ENCODE peak calls at places on chromosomes 5 and 9, in four cellular contexts. T is prostate gland, C is cardiac muscle cell, Q is fibroblast of lung. K is an unnamed sample. For H3K27me3, the result is how much of the 10 kb centered on the place peaks cover.

GRCh38 chr9:32423371-32423770 is 38.9 kb downstream of the ACO1 start:
- DNase-seq in Q (peak), T (no peak), C (no peak), K (peak)

GRCh38 chr9:89576404-89576824 is 28.4 kb upstream of the GADD45G start:
- DNase-seq in C (peak), T (no peak), Q (peak), K (peak)

GRCh38 chr5:88377705-88378656 is 109.3 kb upstream of the TMEM161B start:
- DNase-seq in C (no peak), T (no peak), Q (no peak), K (no peak)

GRCh38 chr5:65126192-65126591 is 355.5 kb downstream of the ADAMTS6 start:
- DNase-seq in C (no peak), T (no peak), Q (peak), K (no peak)

GRCh38 chr5:147751-148150 is 43.5 kb upstream of the LRRC14B start:
- DNase-seq in C (no peak), T (no peak), Q (peak), K (no peak)

GRCh38 chr9:19464764-19465570 is 56.2 kb downstream of the ACER2 start:
- DNase-seq in T (peak), C (peak), Q (peak), K (peak)

GRCh38 chr9:122940603-122941559 is at the start of gene RABGAP1:
- DNase-seq in T (peak), Q (peak), C (peak), K (peak)

GRCh38 chr9:122684851-122685250 is 9.9 kb downstream of the OR1L3 start:
- DNase-seq in Q (no peak), T (no peak), C (no peak), K (no peak)

GRCh38 chr5:142453801-142454381 is 129.1 kb upstream of the SPRY4 start:
- DNase-seq in C (no peak), Q (no peak), T (no peak), K (no peak)

GRCh38 chr5:625516-625915 is 13.4 kb downstream of the CEP72 start:
- DNase-seq in Q (no peak), T (no peak), C (no peak), K (no peak)

GRCh38 chr5:76944638-76945037 is 8.2 kb upstream of the CRHBP start:
- DNase-seq in T (no peak), Q (no peak), C (no peak), K (no peak)

GRCh38 chr5:180519098-180519497 is 24.9 kb downstream of the CNOT6 start:
- DNase-seq in Q (peak), T (no peak), C (no peak), K (no peak)

GRCh38 chr5:93151121-93151520 is 429.9 kb downstream of the NR2F1-AS1 start:
- DNase-seq in T (no peak), Q (peak), C (no peak), K (peak)

GRCh38 chr5:60927450-60927849 is 17.4 kb downstream of the ERCC8 start:
- DNase-seq in T (no peak), C (no peak), Q (no peak), K (no peak)

GRCh38 chr9:87322840-87323635 is 174.6 kb upstream of the DAPK1 start:
- DNase-seq in C (no peak), T (no peak), Q (peak), K (no peak)

GRCh38 chr5:114949001-114949400 is 220.7 kb downstream of the TRIM36 start:
- DNase-seq in C (no peak), T (no peak), Q (no peak), K (no peak)

GRCh38 chr5:149128023-149128875 is 13.0 kb upstream of the ABLIM3 start:
- DNase-seq in T (no peak), Q (peak), C (peak), K (peak)

GRCh38 chr5:115749016-115749415 is 67.4 kb downstream of the CDO1 start:
- DNase-seq in T (no peak), C (no peak), Q (no peak), K (peak)

GRCh38 chr5:176360894-176361436 is 599 bp downstream of the KIAA1191 start:
- DNase-seq in T (no peak), C (no peak), Q (no peak), K (peak)

GRCh38 chr5:178177569-178177968 is 9.6 kb downstream of the GMCL2 start:
- DNase-seq in C (no peak), T (no peak), Q (no peak), K (no peak)

GRCh38 chr5:157956271-157956885 is 97.4 kb upstream of the CLINT1 start:
- DNase-seq in C (no peak), T (no peak), Q (no peak), K (peak)

GRCh38 chr5:1208221-1208742 is 6.9 kb downstream of the SLC6A19 start:
- DNase-seq in T (no peak), Q (no peak), C (no peak), K (no peak)

DNA sequence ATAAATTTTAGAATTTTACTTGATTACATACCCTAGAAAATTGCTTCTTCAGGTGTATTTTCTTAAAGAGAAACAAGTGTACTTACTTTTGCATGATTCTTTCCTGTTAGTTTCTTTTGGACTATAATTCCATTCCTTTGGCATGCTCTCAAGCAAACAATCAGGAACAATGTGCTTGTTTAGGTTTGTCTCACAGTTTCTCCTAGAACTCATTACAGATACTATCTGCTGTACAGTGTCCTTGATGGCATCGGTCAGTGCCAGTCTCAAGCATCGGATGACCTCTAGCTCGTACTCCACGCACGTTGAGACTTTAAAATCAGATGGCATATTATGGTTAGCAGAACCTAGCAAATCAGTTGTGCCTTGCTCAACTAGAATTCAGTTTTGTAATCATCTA is 214.9 kb downstream of the KIAA0825 start:
- DNase-seq in Q (no peak), T (peak), C (no peak), K (no peak)
- H3K27me3 ChIP-seq in Q (under half), T (under half), C (under half), K (under half)

GRCh38 chr5:67238191-67238590 is 41.6 kb upstream of the CD180 start:
- DNase-seq in T (no peak), Q (peak), C (no peak), K (no peak)
- TF ChIP-seq CTCF in T (no peak), Q (no peak), C (no peak), K (no peak)

GRCh38 chr9:135039266-135039870 is 48.1 kb upstream of the OLFM1 start:
- DNase-seq in T (no peak), C (no peak), Q (no peak), K (no peak)
- H3K27me3 ChIP-seq in T (under half), C (under half), Q (under half), K (under half)

GRCh38 chr9:137715321-137715720 is 96.5 kb downstream of the EHMT1 start:
- DNase-seq in C (no peak), Q (no peak), T (peak), K (peak)

GRCh38 chr9:137720571-137721110 is 101.8 kb downstream of the EHMT1 start:
- DNase-seq in C (no peak), T (no peak), Q (no peak), K (peak)

GRCh38 chr9:137717776-137718327 is 99.0 kb downstream of the EHMT1 start:
- DNase-seq in Q (no peak), C (no peak), T (no peak), K (no peak)

GRCh38 chr9:137719194-137719593 is 100.4 kb downstream of the EHMT1 start:
- DNase-seq in Q (no peak), T (no peak), C (no peak), K (no peak)

GRCh38 chr9:137716694-137717287 is 98.0 kb downstream of the EHMT1 start:
- DNase-seq in C (no peak), Q (no peak), T (no peak), K (no peak)
- TF ChIP-seq CTCF in C (no peak), Q (no peak), T (no peak), K (no peak)

GRCh38 chr9:136664799-136665082 is 2.0 kb downstream of the EGFL7 start:
- DNase-seq in C (no peak), Q (no peak), T (no peak), K (no peak)

GRCh38 chr9:136666364-136667216 is 3.9 kb downstream of the EGFL7 start:
- DNase-seq in T (no peak), Q (no peak), C (peak), K (no peak)

GRCh38 chr9:136665111-136665703 is 2.5 kb downstream of the EGFL7 start:
- DNase-seq in Q (no peak), C (peak), T (no peak), K (no peak)

GRCh38 chr9:136667217-136667939 is 4.7 kb downstream of the EGFL7 start:
- DNase-seq in T (no peak), Q (no peak), C (no peak), K (no peak)

DNA sequence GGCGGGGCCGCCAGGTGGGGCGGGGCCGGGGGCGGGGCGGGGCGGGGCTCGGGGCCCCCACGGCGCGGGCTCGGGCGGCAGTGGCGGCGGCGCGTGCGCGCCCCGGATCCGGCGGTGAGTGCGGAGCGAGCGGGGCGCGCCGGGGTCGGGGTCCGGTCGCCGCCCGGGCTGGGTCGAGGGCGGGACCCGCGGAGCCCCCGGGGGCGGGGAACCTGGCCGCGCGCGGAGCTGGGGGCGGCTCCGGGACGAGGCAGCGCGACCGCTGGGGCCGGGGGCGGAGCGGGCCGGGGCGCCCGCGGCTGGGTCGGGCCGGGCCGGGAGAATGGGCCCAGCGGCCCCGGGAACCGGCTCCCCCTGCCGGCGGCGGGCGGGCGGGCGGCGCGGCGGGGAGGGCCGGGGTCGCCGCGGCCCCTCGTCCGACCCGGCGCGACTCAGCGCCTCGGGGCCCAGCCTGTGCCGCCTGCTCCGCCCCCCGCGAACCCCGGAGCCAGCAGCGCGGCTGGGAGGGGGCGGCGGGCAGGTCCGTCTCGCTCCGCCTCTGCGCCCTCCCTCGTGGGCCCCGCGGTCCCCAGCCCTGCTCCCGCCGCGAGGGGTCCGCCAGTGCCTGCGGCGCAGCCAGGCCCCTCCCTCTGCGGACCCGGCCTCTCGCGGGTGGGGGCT is 3.1 kb downstream of the EGFL7 start:
- DNase-seq in Q (no peak), T (no peak), C (peak), K (no peak)
- H3K27me3 ChIP-seq in Q (under half), T (under half), C (under half), K (under half)

GRCh38 chr5:123511290-123511647 is 708 bp upstream of the CSNK1G3 start:
- DNase-seq in Q (peak), T (no peak), C (no peak), K (peak)

GRCh38 chr5:123515904-123516303 is 3.9 kb downstream of the CSNK1G3 start:
- DNase-seq in T (no peak), C (no peak), Q (no peak), K (no peak)

GRCh38 chr5:123514615-123515355 is 2.8 kb downstream of the CSNK1G3 start:
- DNase-seq in T (no peak), C (no peak), Q (no peak), K (no peak)

GRCh38 chr5:123511648-123512605 is at the start of gene CSNK1G3:
- DNase-seq in Q (peak), T (peak), C (peak), K (peak)

DNA sequence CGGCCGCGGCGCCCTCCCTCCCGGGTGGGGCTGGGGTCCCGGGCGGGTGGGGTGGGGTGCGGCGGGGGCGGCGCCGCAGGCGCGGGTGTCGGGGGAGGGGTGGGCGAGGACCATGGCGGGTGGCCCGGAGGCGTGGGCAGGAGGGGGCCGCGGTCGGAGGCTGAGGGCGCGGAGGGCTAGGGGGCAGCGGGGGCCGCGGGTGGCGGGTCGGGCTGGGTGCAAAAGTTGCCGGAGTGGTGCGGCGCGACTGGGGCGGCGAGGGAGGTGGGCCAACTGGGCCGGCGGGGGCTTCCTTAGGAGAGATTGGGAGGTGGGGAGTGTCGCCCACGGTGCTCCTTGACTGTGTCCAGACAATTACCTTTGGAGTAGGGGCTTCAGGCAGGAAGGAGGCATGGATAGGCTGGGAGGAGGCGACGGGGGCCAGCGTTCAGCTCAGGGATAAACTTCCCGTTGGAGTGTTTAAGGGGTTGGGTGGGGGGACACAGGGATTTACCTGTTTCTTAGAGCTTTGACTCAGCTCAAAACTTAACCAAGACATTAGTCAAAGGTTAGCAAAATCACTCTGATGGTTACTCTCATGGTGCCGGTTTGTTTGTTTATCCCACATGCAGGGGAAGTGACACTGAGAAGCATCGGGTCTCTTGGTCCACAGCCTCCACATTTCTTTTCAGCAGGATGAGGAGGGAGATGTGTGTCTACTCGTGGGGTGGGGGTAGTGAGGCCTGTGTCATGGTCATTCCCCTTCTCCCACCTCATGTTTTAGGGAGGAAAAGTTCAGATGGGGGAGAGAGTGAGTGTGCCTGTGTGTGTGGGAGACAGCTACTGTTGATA is 869 bp downstream of the CSNK1G3 start:
- DNase-seq in C (peak), T (no peak), Q (peak), K (peak)
- TF ChIP-seq CTCF in C (no peak), T (no peak), Q (no peak), K (no peak)

GRCh38 chr5:31771045-31771444 is 132.1 kb downstream of the PDZD2 start:
- DNase-seq in C (no peak), T (no peak), Q (no peak), K (no peak)

GRCh38 chr5:31770157-31770556 is 131.2 kb downstream of the PDZD2 start:
- DNase-seq in Q (no peak), C (no peak), T (no peak), K (no peak)

GRCh38 chr5:31776976-31777651 is 138.2 kb downstream of the PDZD2 start:
- DNase-seq in Q (no peak), C (no peak), T (no peak), K (no peak)

GRCh38 chr5:31771500-31771899 is 132.6 kb downstream of the PDZD2 start:
- DNase-seq in Q (no peak), C (no peak), T (no peak), K (no peak)

DNA sequence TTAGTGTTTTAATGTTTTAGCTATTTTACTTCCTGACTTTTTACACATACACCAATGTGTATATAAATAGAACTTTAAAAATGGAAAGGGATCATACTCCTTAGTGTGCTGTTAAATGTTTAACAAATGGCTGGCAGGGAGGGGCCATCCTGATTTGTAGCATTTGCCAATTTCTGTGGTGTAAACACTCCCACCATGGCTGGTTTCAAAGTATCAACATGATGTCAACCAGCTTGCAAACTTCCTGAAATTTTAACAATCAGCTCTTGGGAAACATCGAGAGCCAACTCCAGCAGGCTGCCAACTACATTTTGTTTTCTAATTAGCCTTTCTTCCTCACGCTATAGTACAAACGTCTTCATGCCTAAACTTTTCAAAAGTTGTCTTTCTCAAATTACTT is 135.8 kb downstream of the PDZD2 start:
- DNase-seq in C (no peak), Q (peak), T (no peak), K (no peak)
- H3K27me3 ChIP-seq in C (under half), Q (under half), T (under half), K (under half)

GRCh38 chr9:133421615-133422542 is at the start of gene ADAMTS13:
- DNase-seq in C (no peak), Q (no peak), T (no peak), K (peak)
- TF ChIP-seq CTCF in C (peak), Q (no peak), T (no peak), K (no peak)

GRCh38 chr9:101026824-101027223 is 1.7 kb upstream of the PLPPR1 start:
- DNase-seq in T (no peak), C (peak), Q (no peak), K (peak)
- H3K27me3 ChIP-seq in T (under half), C (under half), Q (under half), K (under half)

GRCh38 chr5:131460133-131460532 is 174.9 kb downstream of the RAPGEF6 start:
- DNase-seq in Q (no peak), T (no peak), C (no peak), K (no peak)
- TF ChIP-seq CTCF in Q (no peak), T (no peak), C (no peak), K (no peak)

K was measured in bronchial epithelial cell.